ENCODE peak calls at places on chromosomes 2 and 18, in seven cellular contexts. T is NB4, S is upper lobe of right lung, B is GM06990, O is uterus, C is stomach, U is kidney. K is an unnamed sample.

GRCh38 chr18:23377669-23378469 is 75.2 kb upstream of the RIOK3 start:
- DNase-seq in C (no peak), O (peak), T (peak), U (no peak), S (no peak), B (no peak), K (peak)

GRCh38 chr2:1170241-1170640 is 219.6 kb downstream of the SNTG2 start:
- DNase-seq in U (no peak), C (no peak), T (no peak), B (no peak), O (peak), S (no peak), K (no peak)

GRCh38 chr2:140122001-140122400 is 1341.8 kb upstream of the NXPH2 start:
- DNase-seq in B (no peak), S (no peak), O (no peak), T (no peak), C (no peak), U (no peak), K (no peak)

GRCh38 chr2:160411167-160411566 is 82.4 kb downstream of the RBMS1 start:
- DNase-seq in S (no peak), O (no peak), C (no peak), T (peak), U (no peak), B (no peak), K (peak)

GRCh38 chr2:11395971-11396689 is 51.7 kb upstream of the ROCK2 start:
- DNase-seq in T (no peak), O (no peak), C (no peak), S (no peak), U (no peak), B (no peak), K (peak)

GRCh38 chr2:120436885-120437603 is 91.1 kb downstream of the INHBB start:
- DNase-seq in S (no peak), C (peak), U (no peak), B (no peak), O (no peak), T (peak), K (peak)

GRCh38 chr2:176553685-176554106 is 284.5 kb downstream of the MTX2 start:
- DNase-seq in U (peak), S (peak), B (peak), T (peak), C (peak), O (peak), K (peak)

GRCh38 chr2:55618649-55619055 is 1.2 kb upstream of the PPP4R3B start:
- DNase-seq in S (peak), B (peak), O (peak), U (peak), T (peak), C (peak), K (peak)

GRCh38 chr2:48065971-48066370 is 159.7 kb upstream of the FBXO11 start:
- DNase-seq in O (no peak), T (no peak), S (no peak), B (no peak), C (no peak), U (no peak), K (no peak)

GRCh38 chr2:16630463-16630862 is 35.2 kb downstream of the CYRIA start:
- DNase-seq in C (no peak), T (peak), U (no peak), O (no peak), B (no peak), S (no peak), K (peak)

GRCh38 chr18:23131693-23132319 is 3.5 kb upstream of the CABLES1 start:
- DNase-seq in T (peak), O (peak), S (no peak), C (peak), U (no peak), B (no peak), K (peak)

GRCh38 chr2:134823431-134823830 is 15.0 kb upstream of the ACMSD start:
- DNase-seq in U (no peak), T (no peak), C (no peak), B (no peak), S (no peak), O (no peak), K (no peak)

GRCh38 chr2:8636041-8636491 is 45.8 kb upstream of the ID2 start:
- DNase-seq in U (no peak), B (no peak), T (no peak), C (no peak), O (no peak), S (no peak), K (no peak)

GRCh38 chr2:10478916-10479315 is 30.8 kb upstream of the ODC1 start:
- DNase-seq in C (no peak), B (no peak), T (no peak), U (no peak), O (no peak), S (peak), K (no peak)

GRCh38 chr2:66573412-66573811 is 138.5 kb downstream of the MEIS1 start:
- DNase-seq in B (no peak), U (no peak), T (no peak), C (no peak), O (no peak), S (no peak), K (no peak)

GRCh38 chr2:127449439-127449838 is 31.2 kb downstream of the PROC start:
- DNase-seq in U (no peak), S (no peak), O (no peak), C (no peak), B (no peak), T (no peak), K (no peak)

GRCh38 chr2:191486584-191487320 is 191.2 kb upstream of the NABP1 start:
- DNase-seq in O (no peak), T (peak), B (no peak), S (no peak), C (no peak), U (no peak), K (no peak)

GRCh38 chr2:172889287-172889686 is 153.6 kb downstream of the RAPGEF4 start:
- DNase-seq in B (no peak), S (no peak), C (no peak), U (no peak), O (no peak), T (no peak), K (no peak)

GRCh38 chr2:25587361-25587760 is 86.0 kb downstream of the DTNB start:
- DNase-seq in S (no peak), C (no peak), B (no peak), T (peak), O (no peak), U (no peak), K (peak)

GRCh38 chr2:110980613-110981062 is 140.1 kb upstream of the BCL2L11 start:
- DNase-seq in S (no peak), O (no peak), B (no peak), C (no peak), T (no peak), U (no peak), K (no peak)

GRCh38 chr18:9741461-9741820 is 33.3 kb downstream of the RAB31 start:
- DNase-seq in U (no peak), T (no peak), S (no peak), B (no peak), O (no peak), C (no peak), K (no peak)

DNA sequence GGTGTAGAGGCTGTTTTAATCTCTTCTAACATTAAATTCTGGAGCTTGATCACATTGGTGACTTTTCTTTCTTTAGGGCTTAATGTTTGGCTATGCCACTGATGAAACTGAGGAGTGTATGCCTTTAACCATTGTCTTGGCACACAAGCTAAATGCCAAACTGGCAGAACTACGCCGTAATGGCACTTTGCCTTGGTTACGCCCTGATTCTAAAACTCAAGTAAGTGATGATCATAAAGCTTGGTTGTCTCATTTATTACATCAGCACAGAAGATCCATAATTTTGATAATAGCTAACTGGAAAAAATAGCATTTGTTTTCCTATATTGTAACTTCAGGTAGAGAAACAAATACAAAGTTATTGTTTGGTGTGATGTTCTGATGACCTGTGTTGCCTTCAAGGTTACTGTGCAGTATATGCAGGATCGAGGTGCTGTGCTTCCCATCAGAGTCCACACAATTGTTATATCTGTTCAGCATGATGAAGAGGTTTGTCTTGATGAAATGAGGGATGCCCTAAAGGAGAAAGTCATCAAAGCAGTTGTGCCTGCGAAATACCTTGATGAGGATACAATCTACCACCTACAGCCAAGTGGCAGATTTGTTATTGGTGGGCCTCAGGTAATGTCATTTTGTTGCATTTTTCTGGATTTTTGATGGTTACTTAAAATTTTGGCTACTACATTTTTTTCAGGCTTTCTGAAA is 2.9 kb downstream of the MAT2A start:
- DNase-seq in O (no peak), C (peak), B (no peak), U (no peak), T (no peak), S (no peak), K (no peak)
- H3K4me3 ChIP-seq in O (no peak), C (peak), B (peak), U (peak), T (peak), S (peak), K (peak)

DNA sequence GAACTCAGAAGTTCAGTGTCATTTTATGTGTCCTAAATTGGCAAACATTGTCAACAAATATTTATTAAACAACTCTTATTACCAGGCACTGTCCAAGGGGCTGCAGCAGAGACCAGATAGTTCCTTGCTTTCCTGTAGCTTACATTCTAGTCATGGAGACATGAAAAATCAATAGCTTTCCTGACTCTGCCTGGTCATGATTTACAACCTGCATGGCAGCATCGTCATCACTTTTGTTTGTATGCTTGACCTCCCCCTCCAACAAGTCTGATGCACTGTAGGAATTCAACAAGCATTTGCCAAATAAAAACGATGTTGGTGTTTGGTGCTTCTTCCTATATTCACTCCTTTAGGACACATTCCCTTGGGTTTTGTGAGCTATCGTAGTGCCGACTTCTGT is 120.2 kb upstream of the ZFP36L2 start:
- DNase-seq in S (no peak), U (no peak), O (no peak), B (no peak), C (no peak), T (no peak), K (no peak)
- H3K4me3 ChIP-seq in S (no peak), U (no peak), O (no peak), B (no peak), C (no peak), T (no peak), K (no peak)

GRCh38 chr2:73028841-73029240 is 42.7 kb downstream of the SFXN5 start:
- DNase-seq in U (no peak), O (no peak), B (no peak), C (no peak), T (peak), S (no peak), K (no peak)
- H3K4me3 ChIP-seq in U (no peak), O (no peak), B (no peak), C (no peak), T (no peak), S (no peak), K (no peak)

DNA sequence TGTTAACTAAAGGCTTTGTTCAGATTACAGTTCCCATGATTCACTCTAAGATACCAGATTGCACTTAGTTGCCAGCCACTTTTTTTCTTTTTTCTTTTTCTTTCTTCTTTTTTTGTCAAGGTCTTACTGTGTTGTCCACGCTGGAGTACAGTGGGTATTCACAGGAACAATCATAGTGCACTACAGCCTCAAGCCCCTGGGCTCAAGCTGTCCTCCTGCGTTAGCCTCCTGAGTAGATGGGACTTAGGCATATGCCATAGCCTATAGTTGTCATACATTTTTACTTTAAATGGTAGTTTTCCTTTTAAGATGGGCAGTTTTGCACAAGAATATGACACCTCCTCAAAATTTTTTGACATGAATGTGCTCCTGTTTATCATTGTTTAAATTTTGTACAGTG is 2.1 kb downstream of the UGP2 start:
- DNase-seq in U (no peak), C (no peak), S (no peak), O (no peak), T (no peak), B (no peak), K (no peak)
- H3K4me3 ChIP-seq in U (peak), C (no peak), S (peak), O (no peak), T (peak), B (no peak), K (no peak)

DNA sequence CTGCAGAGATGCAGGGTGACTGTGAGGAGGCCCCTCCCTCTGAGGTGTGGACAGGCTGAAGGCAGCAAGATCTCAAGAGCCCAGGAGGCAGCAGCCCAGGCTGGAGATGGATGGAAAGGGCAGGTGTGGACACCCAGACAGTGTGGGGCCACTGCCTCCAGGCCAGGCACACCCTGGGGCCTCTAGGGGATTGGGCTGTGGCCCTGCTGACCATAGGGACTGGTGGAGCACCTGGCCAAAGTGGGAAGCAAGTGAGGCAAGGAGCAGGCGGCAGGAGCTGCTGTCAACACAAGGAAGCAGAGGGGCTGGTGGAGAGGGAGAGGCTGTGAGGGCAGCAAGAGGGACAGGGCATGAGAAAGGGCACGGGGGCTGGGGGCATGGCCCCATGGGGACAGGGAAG is 10.8 kb downstream of the SNED1 start:
- DNase-seq in B (no peak), S (no peak), T (no peak), O (no peak), U (peak), C (no peak), K (no peak)
- H3K4me3 ChIP-seq in B (no peak), S (no peak), T (no peak), O (no peak), U (no peak), C (no peak), K (no peak)

DNA sequence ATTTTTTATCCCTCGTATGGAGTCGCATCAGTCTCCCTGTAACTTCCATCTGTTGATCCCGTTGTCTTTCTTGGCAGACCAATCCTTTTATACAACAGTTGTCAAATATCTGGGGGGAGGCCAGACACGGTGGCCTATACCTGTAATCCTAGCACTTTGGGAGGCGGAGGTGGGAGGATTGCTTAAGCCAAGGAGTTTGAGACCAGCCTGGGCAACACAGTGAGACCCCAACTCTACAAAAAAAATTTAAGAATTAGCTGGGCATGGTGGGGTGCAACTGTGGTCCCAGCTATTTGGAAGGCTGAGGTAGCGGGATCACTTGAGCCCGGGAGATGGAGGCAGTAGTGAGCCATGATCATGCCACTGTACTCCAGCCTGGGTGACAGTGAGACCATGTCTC is 2.0 kb downstream of the XRCC5 start:
- DNase-seq in S (no peak), O (no peak), C (no peak), T (no peak), B (no peak), U (no peak), K (no peak)
- H3K4me3 ChIP-seq in S (no peak), O (no peak), C (no peak), T (peak), B (peak), U (no peak), K (peak)